ENCODE peak calls at places on chromosome 4, in eight cellular contexts. S, R, I, C, K, J, X and M are unnamed samples.

GRCh38 chr4:75834772-75835154 is 67.5 kb downstream of the PPEF2 start:
- DNase-seq in S (no peak), I (no peak), X (peak), C (no peak), R (no peak), J (no peak), K (no peak), M (no peak)

GRCh38 chr4:168183717-168184571 is 91.6 kb downstream of the ANXA10 start:
- DNase-seq in R (peak), K (peak), C (peak), I (no peak), X (peak), J (peak), S (peak), M (peak)

GRCh38 chr4:87985097-87985886 is 9.8 kb downstream of the SPP1 start:
- DNase-seq in I (no peak), S (peak), K (peak), R (no peak), C (peak), J (no peak), X (peak), M (no peak)

GRCh38 chr4:18075823-18076433 is 54.4 kb upstream of the LCORL start:
- DNase-seq in R (peak), I (peak), S (peak), C (peak), X (peak), J (no peak), K (peak), M (no peak)

GRCh38 chr4:153792893-153793227 is 4.0 kb upstream of the SFRP2 start:
- DNase-seq in C (no peak), K (no peak), R (no peak), J (no peak), X (no peak), S (no peak), I (no peak), M (no peak)

GRCh38 chr4:17103231-17103630 is 204.8 kb upstream of the LDB2 start:
- DNase-seq in X (no peak), K (no peak), S (no peak), I (no peak), R (no peak), C (no peak), J (no peak), M (no peak)

GRCh38 chr4:111641813-111642579 is 503.3 kb upstream of the FAM241A start:
- DNase-seq in S (peak), C (peak), K (peak), X (peak), I (peak), J (peak), R (peak), M (peak)

GRCh38 chr4:110411599-110412011 is 64.3 kb upstream of the ENPEP start:
- DNase-seq in R (no peak), X (no peak), I (peak), C (no peak), J (no peak), S (peak), K (no peak), M (no peak)

GRCh38 chr4:24754586-24754985 is 40.8 kb upstream of the SOD3 start:
- DNase-seq in S (no peak), X (no peak), R (no peak), K (peak), J (no peak), I (no peak), C (no peak), M (no peak)

GRCh38 chr4:75821966-75822365 is 80.3 kb downstream of the PPEF2 start:
- DNase-seq in K (no peak), S (no peak), C (no peak), R (no peak), X (no peak), J (no peak), I (no peak), M (no peak)

GRCh38 chr4:136036744-136037143 is 1495.5 kb downstream of the PCDH18 start:
- DNase-seq in K (no peak), J (no peak), R (no peak), X (no peak), S (no peak), I (no peak), C (peak), M (no peak)

GRCh38 chr4:184448828-184449227 is 25.5 kb downstream of the IRF2 start:
- DNase-seq in C (no peak), I (no peak), R (no peak), S (no peak), K (peak), X (no peak), J (no peak), M (no peak)

GRCh38 chr4:112031712-112032328 is 113.4 kb upstream of the FAM241A start:
- DNase-seq in I (no peak), R (peak), K (peak), C (peak), S (peak), J (peak), X (peak), M (peak)

DNA sequence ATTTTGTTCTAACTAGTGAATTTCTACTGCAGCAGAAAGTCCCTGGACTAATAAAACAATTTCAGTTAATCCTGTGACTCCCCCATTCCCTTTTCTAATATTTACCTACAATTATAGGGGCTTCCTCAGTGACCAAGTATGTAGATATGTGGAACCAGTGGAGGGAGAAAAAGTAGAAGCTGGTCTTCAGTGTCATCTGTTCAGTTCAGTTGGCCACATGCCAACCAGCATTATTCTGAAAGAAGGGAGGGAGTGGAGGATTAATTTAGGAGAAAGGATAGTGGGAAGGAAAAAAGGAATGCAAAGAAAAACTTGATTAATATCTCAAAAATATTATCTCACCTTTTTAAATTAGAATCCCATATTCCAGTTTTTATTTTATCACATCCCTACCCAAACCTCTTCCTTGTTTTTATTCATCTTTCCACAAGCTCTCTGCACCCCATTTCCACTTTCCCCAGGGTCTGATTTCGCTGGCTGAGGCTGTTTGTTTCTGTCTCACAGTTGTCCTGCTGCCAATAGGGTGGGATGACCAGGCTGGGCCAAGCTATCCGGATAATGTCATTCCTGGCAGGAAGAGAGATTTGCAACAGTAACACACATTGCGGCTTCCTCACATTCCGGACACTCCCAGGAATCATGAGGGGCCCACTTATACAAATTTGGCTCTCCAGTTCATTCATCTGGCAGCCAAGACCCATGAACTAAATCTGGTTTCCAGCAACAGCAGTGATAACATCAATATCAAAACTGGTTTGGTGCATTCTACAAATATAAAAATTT is 24.6 kb upstream of the ANTXR2 start:
- DNase-seq in X (no peak), S (peak), I (no peak), J (no peak), R (peak), C (no peak), K (peak), M (no peak)
- TF ChIP-seq POLR2AphosphoS5 in X (no peak), S (peak), I (no peak), J (no peak), R (no peak), C (no peak), K (peak), M (no peak)

GRCh38 chr4:182306792-182307507 is 63.7 kb downstream of the TENM3 start:
- DNase-seq in K (no peak), R (no peak), C (no peak), X (no peak), S (no peak), I (no peak), J (no peak), M (no peak)
- H3K27ac ChIP-seq in K (no peak), R (no peak), C (no peak), X (no peak), S (peak), I (no peak), J (no peak), M (no peak)

GRCh38 chr4:27081675-27082579 is 221.3 kb downstream of the STIM2 start:
- DNase-seq in S (no peak), K (no peak), I (no peak), C (no peak), R (no peak), J (peak), X (no peak), M (no peak)

GRCh38 chr4:27087306-27088045 is 226.8 kb downstream of the STIM2 start:
- DNase-seq in S (no peak), K (no peak), I (no peak), C (no peak), R (no peak), X (no peak), J (no peak), M (no peak)

GRCh38 chr4:27082786-27083185 is 222.1 kb downstream of the STIM2 start:
- DNase-seq in K (no peak), J (no peak), S (no peak), I (no peak), R (no peak), C (no peak), X (no peak), M (no peak)

GRCh38 chr4:27088491-27088890 is 227.8 kb downstream of the STIM2 start:
- DNase-seq in R (no peak), J (no peak), X (no peak), K (no peak), C (no peak), I (no peak), S (no peak), M (no peak)

GRCh38 chr4:27084685-27085356 is 224.2 kb downstream of the STIM2 start:
- DNase-seq in S (peak), X (no peak), I (no peak), J (no peak), K (peak), R (peak), C (no peak), M (no peak)
- H3K9ac ChIP-seq in S (no peak), X (no peak), I (no peak), J (no peak), K (no peak), R (no peak), C (no peak), M (no peak)

GRCh38 chr4:56297801-56298200 is 89.5 kb downstream of the AASDH start:
- DNase-seq in K (no peak), C (no peak), I (no peak), R (no peak), X (no peak), S (no peak), J (no peak), M (no peak)

GRCh38 chr4:56298210-56298609 is 89.1 kb downstream of the AASDH start:
- DNase-seq in S (no peak), C (no peak), R (no peak), J (no peak), K (no peak), I (no peak), X (no peak), M (no peak)

GRCh38 chr4:56302102-56302501 is 85.2 kb downstream of the AASDH start:
- DNase-seq in J (no peak), S (no peak), C (no peak), X (peak), R (no peak), K (no peak), I (no peak), M (no peak)

GRCh38 chr4:56302775-56303174 is 84.5 kb downstream of the AASDH start:
- DNase-seq in I (no peak), C (no peak), X (no peak), J (no peak), R (no peak), K (no peak), S (no peak), M (no peak)

GRCh38 chr4:56301181-56302076 is 85.9 kb downstream of the AASDH start:
- DNase-seq in X (peak), C (peak), R (peak), K (peak), J (peak), S (peak), I (peak), M (peak)
- TF ChIP-seq POLR2AphosphoS5 in X (no peak), C (no peak), R (no peak), K (no peak), J (no peak), S (no peak), I (no peak), M (no peak)

GRCh38 chr4:2837110-2837903 is 6.3 kb upstream of the ADD1 start:
- DNase-seq in R (no peak), C (no peak), J (no peak), X (no peak), K (no peak), I (no peak), S (peak), M (no peak)
- H3K27ac ChIP-seq in R (no peak), C (no peak), J (no peak), X (no peak), K (peak), I (no peak), S (no peak), M (peak)

DNA sequence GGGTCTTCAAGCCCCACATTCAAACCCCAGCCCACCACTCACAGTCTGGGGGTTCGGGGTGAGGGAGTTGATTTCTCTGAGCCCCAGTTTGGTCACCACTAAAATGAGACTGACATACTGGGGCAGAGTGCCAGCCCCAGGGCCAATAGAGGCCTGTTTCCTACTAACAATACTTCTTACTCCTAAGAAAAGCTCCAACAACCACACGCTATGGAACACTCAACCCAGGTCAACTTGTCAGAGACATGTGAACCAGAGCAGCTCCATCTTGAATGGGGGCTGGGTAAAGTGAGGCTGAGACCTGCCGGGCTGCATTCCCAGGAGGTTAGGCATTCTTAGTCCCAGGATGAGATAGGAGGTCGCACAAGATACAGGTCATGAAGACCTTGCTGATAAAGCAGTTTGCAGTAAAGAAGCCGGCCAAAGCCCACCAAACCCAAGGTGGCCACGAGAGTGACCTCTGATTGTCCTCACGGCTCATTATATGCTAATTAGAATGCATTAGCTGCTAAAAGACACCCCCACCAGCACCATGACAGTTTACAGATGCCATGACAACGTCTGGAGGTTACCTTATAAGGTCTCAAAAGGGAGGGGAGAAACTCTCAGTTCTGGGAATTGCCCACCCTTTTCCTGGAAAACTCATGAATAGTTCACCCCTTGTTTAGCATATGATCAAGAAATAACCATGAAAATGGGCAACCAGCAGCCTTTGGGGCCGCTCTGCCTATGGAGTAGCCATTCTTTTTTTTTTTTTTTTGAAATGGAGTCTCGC is 26.6 kb upstream of the HTRA3 start:
- DNase-seq in C (no peak), J (no peak), X (no peak), K (no peak), S (no peak), I (no peak), R (peak), M (no peak)
- H3K9ac ChIP-seq in C (no peak), J (no peak), X (no peak), K (no peak), S (no peak), I (no peak), R (no peak), M (no peak)

GRCh38 chr4:152434011-152434410 is 101.9 kb downstream of the FBXW7 start:
- DNase-seq in X (no peak), I (no peak), C (no peak), K (no peak), S (no peak), J (no peak), R (no peak), M (no peak)

GRCh38 chr4:152436384-152436783 is 99.5 kb downstream of the FBXW7 start:
- DNase-seq in R (no peak), X (no peak), K (no peak), I (no peak), C (no peak), S (no peak), J (no peak), M (no peak)

GRCh38 chr4:152431784-152432183 is 104.1 kb downstream of the FBXW7 start:
- DNase-seq in C (no peak), K (no peak), I (no peak), X (no peak), J (no peak), S (no peak), R (no peak), M (no peak)

GRCh38 chr4:152437561-152437960 is 98.3 kb downstream of the FBXW7 start:
- DNase-seq in K (no peak), C (no peak), R (no peak), J (no peak), S (no peak), I (no peak), X (no peak), M (no peak)
- TF ChIP-seq POLR2AphosphoS5 in K (no peak), C (no peak), R (no peak), J (no peak), S (no peak), I (no peak), X (no peak), M (no peak)

GRCh38 chr4:2794707-2795557 is 2.0 kb downstream of the SH3BP2 start:
- DNase-seq in X (no peak), S (no peak), C (no peak), J (no peak), R (peak), K (peak), I (no peak), M (no peak)

GRCh38 chr4:2795558-2796260 is 2.8 kb downstream of the SH3BP2 start:
- DNase-seq in R (no peak), X (no peak), S (peak), J (no peak), C (no peak), K (no peak), I (no peak), M (no peak)

GRCh38 chr4:2792711-2793577 is at the start of gene SH3BP2:
- DNase-seq in S (peak), X (peak), J (no peak), K (peak), I (no peak), R (peak), C (peak), M (no peak)

GRCh38 chr4:2793578-2793919 is 664 bp downstream of the SH3BP2 start:
- DNase-seq in J (no peak), S (peak), K (peak), C (peak), R (peak), I (no peak), X (no peak), M (no peak)

DNA sequence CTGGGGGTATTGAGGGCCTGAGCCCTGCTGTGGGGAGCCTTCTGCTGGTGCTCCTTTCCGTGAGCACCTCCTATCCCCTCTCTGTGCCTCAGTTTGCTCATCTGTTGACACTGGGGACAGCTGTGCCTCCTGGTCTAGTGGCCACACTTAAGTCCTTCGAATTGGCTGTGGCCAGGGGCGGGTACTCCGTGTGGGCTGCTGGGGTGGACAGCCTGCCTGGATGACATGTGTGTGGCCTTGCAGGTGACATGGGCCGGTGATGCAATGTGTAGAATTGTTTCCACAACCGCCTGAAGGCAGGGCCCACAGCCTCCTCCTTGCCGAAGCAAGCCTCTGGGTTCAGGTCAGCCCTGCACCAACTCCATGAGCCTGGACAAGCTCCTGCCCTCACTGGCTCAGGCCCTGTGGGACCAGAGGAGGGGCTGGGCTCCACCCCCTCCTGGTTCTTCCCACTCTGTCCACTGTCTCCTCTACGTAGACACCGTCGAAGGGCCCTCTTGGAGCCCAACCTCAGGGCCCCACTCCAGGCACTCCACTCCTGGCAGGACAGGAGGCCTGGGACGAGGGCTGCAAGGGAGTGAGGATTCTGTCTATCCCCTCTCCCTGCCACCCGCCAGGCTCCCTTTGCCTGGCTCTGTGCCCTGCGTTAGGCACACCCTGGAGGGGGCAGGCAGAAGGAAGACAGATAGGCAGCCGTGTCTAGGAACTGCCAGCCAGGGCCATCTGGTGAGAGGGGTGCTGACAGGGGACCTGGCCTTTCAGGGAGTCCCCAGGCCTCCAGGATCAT is 1.2 kb downstream of the SH3BP2 start:
- DNase-seq in J (no peak), I (no peak), X (peak), S (peak), K (peak), R (peak), C (no peak), M (no peak)
- H3K27ac ChIP-seq in J (no peak), I (no peak), X (peak), S (peak), K (peak), R (peak), C (peak), M (no peak)